ENCODE peak calls at places on chromosomes 7 and 10, in four cellular contexts. I is ecto neural progenitor cell, W is HCEC 1CT, U is lower lobe of right lung. F is an unnamed sample.
A peak's percentile ranks its signal among the peaks of the same experiment; 100 is the strongest.

GRCh38 chr10:131792809-131793208 is 108.0 kb upstream of the PPP2R2D start:
- DNase-seq in I (peak; percentile 43), U (no peak), W (no peak), F (peak; percentile 49)

GRCh38 chr10:29268011-29268410 is 20.9 kb upstream of the LYZL1 start:
- DNase-seq in U (no peak), I (no peak), W (no peak), F (no peak)

GRCh38 chr7:151851782-151852181 is 25.1 kb downstream of the PRKAG2 start:
- DNase-seq in I (no peak), U (peak; percentile 76), W (no peak), F (no peak)

GRCh38 chr10:76408646-76409045 is 977.2 kb downstream of the LRMDA start:
- DNase-seq in W (no peak), U (no peak), I (no peak), F (no peak)

GRCh38 chr10:28818645-28819036 is 141.3 kb downstream of the BAMBI start:
- DNase-seq in W (no peak), U (no peak), I (no peak), F (no peak)

GRCh38 chr7:6392712-6393666 is 54.8 kb downstream of the DAGLB start:
- DNase-seq in I (no peak), W (peak; percentile 79), U (peak; percentile 86), F (peak; percentile 86)

GRCh38 chr7:46058424-46058823 is 137.4 kb upstream of the IGFBP3 start:
- DNase-seq in U (no peak), I (no peak), W (peak; percentile 80), F (no peak)

GRCh38 chr7:38318803-38319416 is 45.5 kb upstream of the TARP start:
- DNase-seq in W (peak; percentile 61), U (no peak), I (peak; percentile 60), F (no peak)

GRCh38 chr7:138890782-138891445 is 90.3 kb downstream of the KIAA1549 start:
- DNase-seq in I (no peak), W (no peak), U (no peak), F (no peak)

GRCh38 chr10:22834471-22834870 is 93.4 kb upstream of the ARMC3 start:
- DNase-seq in U (no peak), W (no peak), I (no peak), F (no peak)

GRCh38 chr7:43694399-43694748 is 34.9 kb downstream of the COA1 start:
- DNase-seq in U (no peak), I (no peak), W (peak; percentile 97), F (no peak)

GRCh38 chr10:28810062-28810870 is 132.9 kb downstream of the BAMBI start:
- DNase-seq in U (no peak), W (no peak), I (no peak), F (no peak)

GRCh38 chr7:132557489-132558044 is 18.7 kb downstream of the PLXNA4 start:
- DNase-seq in W (peak; percentile 10), U (no peak), I (no peak), F (no peak)

GRCh38 chr10:43458227-43458626 is 21.3 kb downstream of the ZNF487 start:
- DNase-seq in W (no peak), U (no peak), I (no peak), F (no peak)

GRCh38 chr7:155190608-155191536 is 106.8 kb upstream of the INSIG1 start:
- DNase-seq in W (peak; percentile 57), U (peak; percentile 72), I (peak; percentile 80), F (no peak)

GRCh38 chr7:2313450-2314208 is 612 bp downstream of the SNX8 start:
- DNase-seq in U (no peak), I (no peak), W (no peak), F (no peak)

GRCh38 chr10:28676968-28677888 is at the start of gene BAMBI:
- DNase-seq in U (peak; percentile 94), I (peak; percentile 94), W (peak; percentile 90), F (peak; percentile 98)

GRCh38 chr7:1706721-1707613 is 36.9 kb downstream of the ELFN1 start:
- DNase-seq in W (no peak), I (peak; percentile 29), U (peak; percentile 34), F (peak; percentile 55)

F was measured in kidney.